ENCODE peak calls at places on chromosomes 6 and 20, in four cellular contexts. X, R, W and T are unnamed samples.

GRCh38 chr20:41142914-41143313 is 5.6 kb downstream of the PLCG1 start:
- ATAC-seq in X (no peak), R (no peak), W (peak; percentile 33), T (no peak)

GRCh38 chr6:100001915-100002388 is 7.9 kb upstream of the MCHR2 start:
- ATAC-seq in X (peak; percentile 90), R (peak; percentile 84), W (peak; percentile 88), T (peak; percentile 48)

GRCh38 chr6:33954453-33954852 is 150.7 kb upstream of the MLN start:
- ATAC-seq in X (no peak), R (no peak), W (no peak), T (no peak)

GRCh38 chr6:44665683-44666082 is 278.2 kb downstream of the CDC5L start:
- ATAC-seq in X (no peak), R (no peak), W (no peak), T (no peak)

GRCh38 chr6:122459240-122459639 is 12.4 kb downstream of the SERINC1 start:
- ATAC-seq in X (no peak), R (no peak), W (no peak), T (no peak)

GRCh38 chr20:50520222-50520877 is 10.2 kb downstream of the PTPN1 start:
- ATAC-seq in X (no peak), R (no peak), W (peak; percentile 45), T (no peak)

GRCh38 chr6:166955865-166956443 is 396 bp downstream of the RNASET2 start:
- ATAC-seq in X (peak; percentile 70), R (peak; percentile 54), W (peak; percentile 61), T (peak; percentile 54)

GRCh38 chr6:99736302-99736701 is 129.7 kb downstream of the PRDM13 start:
- ATAC-seq in X (peak; percentile 78), R (no peak), W (peak; percentile 74), T (no peak)

GRCh38 chr6:2034256-2034655 is 211.1 kb downstream of the GMDS start:
- ATAC-seq in X (no peak), R (no peak), W (no peak), T (no peak)

GRCh38 chr20:39269031-39269461 is 306.9 kb downstream of the DHX35 start:
- ATAC-seq in X (peak; percentile 91), R (peak; percentile 74), W (peak; percentile 98), T (peak; percentile 64)

GRCh38 chr6:107819976-107820551 is 4.0 kb downstream of the SCML4 start:
- ATAC-seq in X (peak; percentile 35), R (no peak), W (no peak), T (no peak)

GRCh38 chr6:109606362-109606761 is 84.6 kb downstream of the AK9 start:
- ATAC-seq in X (no peak), R (no peak), W (no peak), T (no peak)

GRCh38 chr6:130794686-130795085 is 32.5 kb upstream of the SMLR1 start:
- ATAC-seq in X (no peak), R (no peak), W (no peak), T (no peak)

GRCh38 chr6:105862936-105863603 is 223.1 kb upstream of the PRDM1 start:
- ATAC-seq in X (no peak), R (no peak), W (no peak), T (no peak)

GRCh38 chr6:84902354-84902928 is 138.0 kb upstream of the TBX18 start:
- ATAC-seq in X (no peak), R (no peak), W (no peak), T (no peak)

GRCh38 chr6:42339991-42340401 is 111.7 kb downstream of the TRERF1 start:
- ATAC-seq in X (no peak), R (no peak), W (no peak), T (no peak)

GRCh38 chr6:3610896-3611295 is 140.6 kb downstream of the PXDC1 start:
- ATAC-seq in X (no peak), R (no peak), W (no peak), T (no peak)

GRCh38 chr6:21845018-21845417 is 251.5 kb downstream of the SOX4 start:
- ATAC-seq in X (no peak), R (no peak), W (no peak), T (no peak)

GRCh38 chr6:22455378-22455777 is 114.0 kb upstream of the HDGFL1 start:
- ATAC-seq in X (no peak), R (no peak), W (no peak), T (no peak)

GRCh38 chr6:144305985-144306384 is 20.9 kb downstream of the UTRN start:
- ATAC-seq in X (no peak), R (no peak), W (no peak), T (no peak)

GRCh38 chr6:124963416-124964083 is 1.3 kb downstream of the RNF217 start:
- ATAC-seq in X (peak; percentile 10), R (peak; percentile 23), W (peak; percentile 3), T (no peak)

GRCh38 chr6:124962617-124963415 is 579 bp downstream of the RNF217 start:
- ATAC-seq in X (peak; percentile 66), R (peak; percentile 57), W (peak; percentile 37), T (peak; percentile 22)

GRCh38 chr6:124961784-124962611 is at the start of gene RNF217:
- ATAC-seq in X (peak; percentile 83), R (peak; percentile 78), W (peak; percentile 74), T (peak; percentile 68)

GRCh38 chr6:124964764-124965105 is 2.5 kb downstream of the RNF217 start:
- ATAC-seq in X (no peak), R (no peak), W (no peak), T (no peak)

DNA sequence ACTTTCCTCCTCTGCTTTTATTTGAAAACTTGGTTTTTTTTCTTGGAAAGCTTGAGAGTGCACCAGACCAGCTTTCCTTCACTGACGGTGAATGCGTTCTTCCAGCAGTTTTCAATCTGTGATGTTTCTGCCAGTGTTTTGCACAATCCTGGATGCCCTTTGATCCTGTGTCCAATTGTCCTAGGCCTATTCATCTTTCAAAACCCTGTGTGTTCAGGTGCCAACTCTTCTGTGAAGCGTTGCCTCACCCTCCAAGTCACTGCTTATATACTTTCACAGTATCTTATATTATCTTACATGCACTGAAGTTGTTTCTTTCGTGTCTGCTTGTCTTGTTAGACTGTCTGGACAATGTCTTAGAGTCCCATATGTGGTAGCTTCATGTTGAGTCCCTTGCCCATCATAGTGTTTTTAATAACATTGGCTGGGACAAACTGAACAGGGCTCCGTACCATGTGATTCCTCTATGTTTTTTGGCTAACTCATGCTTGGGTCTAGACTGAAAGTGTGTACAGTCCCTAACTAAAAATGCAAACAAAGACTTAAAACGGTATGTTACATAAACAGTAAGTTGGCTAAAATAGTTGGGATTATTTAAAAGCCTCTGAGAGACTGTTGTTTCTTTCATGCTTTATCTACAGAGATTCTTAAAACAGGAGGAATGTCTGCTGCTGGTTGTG is 2.0 kb downstream of the RNF217 start:
- ATAC-seq in X (no peak), R (peak; percentile 16), W (peak; percentile 13), T (peak; percentile 59)
- TF ChIP-seq POLR2AphosphoS5 in X (no peak), R (no peak), W (no peak), T (peak; percentile 91)

DNA sequence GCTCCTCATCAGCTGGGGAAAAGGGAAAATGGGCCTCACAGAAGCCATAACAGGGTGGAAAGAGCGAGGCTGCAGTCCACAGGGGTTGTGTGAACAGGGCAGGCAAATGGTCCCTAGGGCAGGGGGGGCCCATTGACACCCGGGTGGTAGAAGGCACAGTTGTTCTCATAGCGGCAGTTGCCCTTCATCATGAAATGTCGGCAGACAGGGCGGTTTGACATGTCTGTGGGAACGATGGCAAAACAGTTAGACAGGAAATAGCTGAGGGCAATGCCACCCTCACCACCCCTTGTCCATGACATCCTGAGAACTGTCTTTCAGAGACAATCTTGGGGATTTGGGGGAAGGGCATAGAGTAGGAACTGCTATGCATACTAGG is 15.6 kb downstream of the PPP1R10 start:
- ATAC-seq in X (no peak), R (no peak), W (no peak), T (no peak)
- TF ChIP-seq POLR2AphosphoS5 in X (peak; percentile 4), R (no peak), W (no peak), T (no peak)

GRCh38 chr6:31203345-31203979 is 33.0 kb upstream of the POU5F1 start:
- ATAC-seq in X (peak; percentile 64), R (peak; percentile 57), W (peak; percentile 53), T (peak; percentile 57)
- TF ChIP-seq POLR2AphosphoS5 in X (peak; percentile 10), R (no peak), W (no peak), T (no peak)

GRCh38 chr6:7727951-7728854 is 2.3 kb downstream of the BMP6 start:
- ATAC-seq in X (peak; percentile 65), R (peak; percentile 31), W (no peak), T (no peak)
- TF ChIP-seq POLR2AphosphoS5 in X (no peak), R (no peak), W (no peak), T (no peak)

GRCh38 chr6:158867381-158868121 is 48.4 kb upstream of the EZR start:
- ATAC-seq in X (no peak), R (no peak), W (no peak), T (no peak)
- TF ChIP-seq POLR2AphosphoS5 in X (no peak), R (no peak), W (no peak), T (no peak)

GRCh38 chr6:160975111-160975510 is 16.5 kb upstream of the MAP3K4 start:
- ATAC-seq in X (no peak), R (no peak), W (no peak), T (no peak)
- TF ChIP-seq POLR2AphosphoS5 in X (no peak), R (no peak), W (no peak), T (no peak)

DNA sequence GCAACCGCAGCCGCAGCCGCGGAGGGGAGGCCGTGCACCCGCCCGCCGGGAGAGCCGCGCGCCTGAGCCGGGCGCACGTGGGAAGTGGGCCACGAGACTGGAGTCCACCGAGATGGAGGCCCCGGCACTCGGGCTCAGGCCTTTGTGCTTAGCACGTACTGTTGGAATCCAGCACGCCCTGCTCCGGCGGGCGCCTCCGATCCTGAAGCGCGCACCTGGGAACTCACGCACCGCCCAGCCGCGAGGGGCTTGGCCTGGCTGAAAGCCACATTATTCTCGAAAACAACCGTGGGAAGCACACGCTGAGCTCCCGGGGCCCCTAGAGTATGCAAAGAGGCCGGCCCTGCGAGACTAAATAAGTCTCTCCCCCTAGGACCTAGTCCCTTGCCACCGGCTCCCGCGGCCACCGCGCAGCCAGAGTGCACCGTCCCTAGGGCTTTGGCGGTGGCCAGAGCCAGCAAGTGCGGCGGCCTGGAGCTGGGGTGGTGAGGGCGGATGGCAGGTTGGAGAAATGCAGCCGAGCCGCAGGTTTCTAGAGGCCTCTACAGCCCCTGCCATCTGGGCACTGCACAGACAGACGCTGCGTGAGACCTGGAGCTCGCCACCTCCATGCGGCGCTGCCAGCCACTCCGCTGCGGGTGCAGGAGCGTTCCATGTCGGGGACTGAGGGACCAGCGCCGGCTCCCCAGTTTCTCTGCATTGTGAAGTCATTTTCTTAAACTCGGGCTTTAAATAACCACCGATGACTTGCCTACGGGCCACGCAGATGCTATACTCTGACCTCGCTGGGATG is 42.0 kb upstream of the LY86 start:
- ATAC-seq in X (peak; percentile 80), R (peak; percentile 77), W (peak; percentile 64), T (peak; percentile 66)
- TF ChIP-seq POLR2AphosphoS5 in X (no peak), R (no peak), W (no peak), T (no peak)

DNA sequence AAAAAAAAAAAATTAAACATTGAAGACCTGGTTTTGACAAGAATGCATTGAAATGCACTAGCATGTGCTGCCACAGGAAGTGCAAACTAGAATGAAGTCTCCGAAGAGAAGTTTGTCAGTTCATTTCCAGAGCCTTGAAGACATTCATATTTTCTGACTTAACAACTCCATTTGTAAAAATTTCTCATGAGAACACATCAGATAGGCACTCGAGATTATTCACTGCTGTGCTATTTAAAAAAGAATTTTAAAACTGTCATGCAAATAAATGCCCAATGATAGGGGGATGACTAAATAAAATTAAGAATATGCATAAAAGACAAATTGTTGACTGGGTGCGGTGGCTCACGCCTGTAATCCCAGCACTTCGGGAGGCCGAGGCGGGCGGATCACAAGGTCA is 394.6 kb upstream of the JARID2 start:
- ATAC-seq in X (no peak), R (no peak), W (no peak), T (no peak)
- TF ChIP-seq POLR2AphosphoS5 in X (no peak), R (no peak), W (no peak), T (no peak)